ENCODE peak calls at places on chromosomes 4 and X, in eight cellular contexts. F is breast epithelium, W is upper lobe of left lung, I is tibial nerve, J is K562, K is Peyer's patch, P is stomach, C is body of pancreas. Z is an unnamed sample.

GRCh38 chr4:48639816-48640215 is 140.3 kb downstream of the FRYL start:
- DNase-seq in W (no peak), K (no peak), I (no peak), J (no peak), C (no peak), P (no peak), F (no peak), Z (no peak)

GRCh38 chrX:73855546-73855945 is 292.5 kb downstream of the CHIC1 start:
- DNase-seq in J (peak), K (peak), P (peak), W (no peak), I (peak), C (peak), F (no peak), Z (peak)

GRCh38 chrX:136646602-136647239 is 1.2 kb upstream of the CD40LG start:
- DNase-seq in P (no peak), J (no peak), K (peak), C (no peak), W (no peak), F (no peak), I (no peak), Z (no peak)

GRCh38 chr4:28675582-28675981 is 1814.9 kb downstream of the STIM2 start:
- DNase-seq in W (no peak), C (no peak), I (no peak), J (no peak), P (no peak), K (no peak), F (no peak), Z (no peak)

GRCh38 chr4:1403591-1404572 is 2.4 kb downstream of the NKX1-1 start:
- DNase-seq in C (no peak), I (no peak), K (no peak), W (peak), F (peak), P (peak), J (no peak), Z (peak)

GRCh38 chr4:119041951-119042560 is 93.6 kb upstream of the MYOZ2 start:
- DNase-seq in F (no peak), K (peak), W (no peak), P (peak), I (no peak), C (peak), J (peak), Z (no peak)

GRCh38 chr4:117085185-117085701 is at the start of gene TRAM1L1:
- DNase-seq in C (peak), W (peak), F (peak), J (peak), K (no peak), P (peak), I (no peak), Z (peak)

GRCh38 chr4:128524311-128524710 is 236.7 kb upstream of the PGRMC2 start:
- DNase-seq in P (peak), J (no peak), C (no peak), K (no peak), W (no peak), I (no peak), F (no peak), Z (no peak)

GRCh38 chr4:2927016-2927695 is 36.0 kb downstream of the NOP14 start:
- DNase-seq in W (no peak), J (no peak), I (no peak), F (peak), P (peak), C (no peak), K (no peak), Z (peak)

GRCh38 chr4:47855350-47855749 is 17.5 kb upstream of the CORIN start:
- DNase-seq in I (no peak), C (no peak), K (no peak), P (no peak), F (no peak), J (no peak), W (no peak), Z (no peak)

GRCh38 chr4:102180080-102180479 is 165.2 kb downstream of the SLC39A8 start:
- DNase-seq in J (no peak), P (no peak), K (no peak), F (no peak), W (no peak), I (no peak), C (no peak), Z (no peak)

GRCh38 chrX:137195991-137196390 is 162.2 kb upstream of the GPR101 start:
- DNase-seq in F (no peak), W (no peak), J (no peak), K (no peak), P (no peak), C (no peak), I (no peak), Z (no peak)

GRCh38 chr4:10611673-10612072 is 72.9 kb downstream of the CLNK start:
- DNase-seq in P (no peak), C (no peak), W (no peak), F (no peak), J (no peak), I (no peak), K (no peak), Z (no peak)

GRCh38 chr4:109562457-109563237 is 2.6 kb downstream of the MCUB start:
- DNase-seq in P (no peak), I (no peak), W (no peak), K (no peak), F (no peak), C (peak), J (no peak), Z (no peak)

GRCh38 chr4:113444386-113444785 is 317.2 kb downstream of the CAMK2D start:
- DNase-seq in P (no peak), W (no peak), J (no peak), C (no peak), K (no peak), I (no peak), F (no peak), Z (no peak)

GRCh38 chr4:48931459-48931858 is 24.9 kb upstream of the OCIAD2 start:
- DNase-seq in F (no peak), J (no peak), I (no peak), P (no peak), C (no peak), K (no peak), W (no peak), Z (no peak)

GRCh38 chr4:3231431-3231980 is 17.5 kb upstream of the MSANTD1 start:
- DNase-seq in C (no peak), W (no peak), P (no peak), I (no peak), K (no peak), J (no peak), F (no peak), Z (peak)

GRCh38 chr4:77220841-77221613 is 64.0 kb downstream of the CCNG2 start:
- DNase-seq in J (no peak), P (no peak), W (no peak), I (no peak), F (no peak), C (no peak), K (no peak), Z (no peak)

GRCh38 chrX:110213183-110213582 is 104.7 kb downstream of the AMMECR1 start:
- DNase-seq in I (no peak), F (no peak), P (no peak), C (no peak), J (no peak), K (no peak), W (no peak), Z (no peak)

GRCh38 chr4:177921715-177922114 is 479.5 kb upstream of the AGA start:
- DNase-seq in I (no peak), W (no peak), J (no peak), C (no peak), K (no peak), F (no peak), P (no peak), Z (no peak)

GRCh38 chrX:70973221-70973620 is 42.3 kb upstream of the SLC7A3 start:
- DNase-seq in K (no peak), W (no peak), F (no peak), J (no peak), I (no peak), C (no peak), P (no peak), Z (no peak)

GRCh38 chr4:121192013-121192412 is 27.9 kb upstream of the TNIP3 start:
- DNase-seq in J (no peak), K (no peak), P (no peak), W (no peak), C (no peak), I (no peak), F (no peak), Z (no peak)

GRCh38 chr4:121189811-121190210 is 25.7 kb upstream of the TNIP3 start:
- DNase-seq in P (no peak), K (peak), C (no peak), J (no peak), I (no peak), F (no peak), W (no peak), Z (no peak)

GRCh38 chr4:121190389-121190788 is 26.3 kb upstream of the TNIP3 start:
- DNase-seq in F (no peak), J (no peak), K (no peak), C (no peak), P (no peak), I (no peak), W (no peak), Z (no peak)

GRCh38 chr4:121191351-121191750 is 27.2 kb upstream of the TNIP3 start:
- DNase-seq in W (no peak), K (no peak), C (no peak), F (no peak), I (no peak), P (no peak), J (no peak), Z (no peak)

GRCh38 chr4:121189351-121189750 is 25.2 kb upstream of the TNIP3 start:
- DNase-seq in K (no peak), P (no peak), C (no peak), J (no peak), W (no peak), I (no peak), F (no peak), Z (no peak)
- H3K4me3 ChIP-seq in K (no peak), P (no peak), C (no peak), J (no peak), W (no peak), I (no peak), F (no peak), Z (no peak)

GRCh38 chr4:184819786-184820185 is 6.0 kb downstream of the ACSL1 start:
- DNase-seq in W (no peak), P (no peak), K (no peak), C (no peak), F (no peak), I (no peak), J (no peak), Z (peak)
- TF ChIP-seq POLR2A in W (no peak), P (no peak), K (no peak), C (no peak), F (no peak), I (no peak), J (no peak), Z (peak)

GRCh38 chr4:106615961-106616360 is 247.4 kb upstream of the GIMD1 start:
- DNase-seq in J (no peak), P (no peak), W (no peak), I (no peak), C (no peak), K (no peak), F (no peak), Z (no peak)

GRCh38 chr4:106615407-106615945 is 246.9 kb upstream of the GIMD1 start:
- DNase-seq in J (no peak), I (no peak), P (no peak), W (no peak), C (no peak), K (no peak), F (no peak), Z (no peak)

GRCh38 chr4:106618920-106619319 is 250.3 kb upstream of the GIMD1 start:
- DNase-seq in K (no peak), I (no peak), J (no peak), P (no peak), F (no peak), W (no peak), C (no peak), Z (no peak)

GRCh38 chr4:106609917-106610316 is 241.3 kb upstream of the GIMD1 start:
- DNase-seq in P (no peak), W (peak), F (no peak), I (no peak), J (no peak), C (no peak), K (no peak), Z (no peak)

DNA sequence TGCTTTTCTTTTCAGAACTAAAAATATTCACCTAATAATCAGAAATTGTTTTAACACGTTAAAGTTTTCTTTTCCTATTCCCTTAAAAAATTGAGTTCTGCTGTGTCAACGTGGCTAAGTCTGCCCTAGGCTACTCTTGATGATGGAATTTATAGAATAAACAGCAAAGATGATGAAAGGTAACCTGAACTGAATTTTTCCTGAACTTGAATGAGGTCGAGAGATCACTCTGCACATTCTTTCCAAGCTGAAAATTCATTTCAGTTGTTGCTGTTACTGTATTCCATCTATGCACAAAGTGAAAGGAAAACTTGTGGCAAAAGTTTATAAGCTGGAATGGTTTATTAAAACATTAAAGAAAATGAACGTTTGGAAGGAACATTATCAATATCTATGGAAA is 245.9 kb upstream of the GIMD1 start:
- DNase-seq in K (no peak), P (no peak), W (no peak), J (no peak), C (no peak), F (no peak), I (no peak), Z (no peak)
- H3K4me3 ChIP-seq in K (no peak), P (no peak), W (no peak), J (no peak), C (no peak), F (no peak), I (peak), Z (no peak)

DNA sequence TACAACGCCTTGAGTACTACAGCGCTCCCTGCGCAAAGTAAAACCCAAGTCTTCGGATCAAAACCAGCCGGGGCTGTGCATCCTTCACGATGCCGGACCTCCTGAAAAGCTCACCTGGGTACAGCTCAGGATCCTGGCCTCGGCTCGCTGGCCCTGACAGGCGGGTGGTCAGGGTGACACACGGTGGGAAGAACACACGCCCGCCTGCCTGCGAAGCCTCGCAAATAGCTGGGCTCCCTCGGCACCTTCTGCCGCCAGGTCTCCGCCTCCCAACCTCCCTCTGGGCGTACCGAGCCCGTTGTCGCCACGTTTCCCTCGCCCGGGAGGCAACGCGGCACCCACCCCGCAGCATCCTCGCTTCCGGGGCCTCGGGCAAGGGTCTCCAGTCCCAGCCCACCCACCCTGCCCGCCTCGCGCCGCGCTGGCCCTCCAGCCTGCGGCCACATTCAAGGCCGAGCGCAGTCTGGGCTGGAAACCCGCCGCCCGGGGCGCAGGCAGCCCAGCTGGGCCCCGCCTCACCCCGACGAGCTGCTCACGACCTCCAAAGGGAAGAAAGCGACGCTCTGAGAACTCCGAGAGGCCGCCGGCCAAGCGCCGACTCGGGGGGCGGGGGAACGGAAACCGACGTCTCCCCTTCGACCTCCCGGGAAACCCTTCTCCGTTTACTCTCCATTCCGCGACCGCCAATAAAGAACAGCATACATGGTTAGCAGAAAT is 542 bp downstream of the PPM1K start:
- DNase-seq in J (peak), W (peak), F (peak), C (peak), K (peak), P (peak), I (peak), Z (peak)
- TF ChIP-seq POLR2A in J (no peak), W (peak), F (no peak), C (peak), K (no peak), P (peak), I (peak), Z (no peak)

GRCh38 chrX:40145670-40146470 is 48.1 kb upstream of the BCOR start:
- DNase-seq in F (no peak), W (peak), I (no peak), P (no peak), K (no peak), C (no peak), J (no peak), Z (no peak)
- H3K4me3 ChIP-seq in F (peak), W (peak), I (peak), P (peak), K (peak), C (no peak), J (no peak), Z (peak)

DNA sequence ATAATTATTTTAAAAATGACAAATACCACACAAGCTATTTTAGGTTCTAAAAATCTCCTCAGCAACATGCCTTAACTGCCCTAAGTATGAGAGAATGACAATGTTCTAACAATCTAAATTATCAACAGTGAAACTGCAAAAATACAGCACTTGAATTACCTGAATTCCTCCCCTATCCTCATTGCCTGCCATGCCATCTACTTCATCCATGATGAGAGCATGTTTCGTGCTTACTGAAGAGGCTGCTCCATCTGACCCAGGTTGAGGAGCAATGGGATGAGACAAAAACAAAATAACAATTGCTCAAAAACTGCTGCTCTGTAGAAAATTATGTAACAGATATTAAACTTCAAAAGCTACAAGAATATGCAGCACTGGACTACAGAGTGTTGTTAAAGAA is 63.3 kb downstream of the RFC1 start:
- DNase-seq in P (no peak), I (no peak), K (no peak), J (no peak), C (no peak), F (no peak), W (no peak), Z (no peak)
- TF ChIP-seq POLR2A in P (no peak), I (no peak), K (no peak), J (no peak), C (no peak), F (no peak), W (no peak), Z (no peak)

GRCh38 chr4:159395693-159396092 is 292.8 kb downstream of the RAPGEF2 start:
- DNase-seq in W (no peak), I (no peak), K (no peak), J (no peak), F (no peak), P (no peak), C (no peak), Z (no peak)

GRCh38 chr4:159396151-159396550 is 293.3 kb downstream of the RAPGEF2 start:
- DNase-seq in J (no peak), P (no peak), W (no peak), K (no peak), I (no peak), F (no peak), C (no peak), Z (no peak)

GRCh38 chr4:159401791-159402380 is 299.0 kb downstream of the RAPGEF2 start:
- DNase-seq in J (no peak), F (no peak), C (no peak), P (no peak), K (no peak), W (no peak), I (no peak), Z (no peak)

GRCh38 chr4:159400782-159401712 is 298.2 kb downstream of the RAPGEF2 start:
- DNase-seq in I (no peak), C (no peak), J (no peak), P (no peak), F (no peak), K (no peak), W (peak), Z (no peak)

DNA sequence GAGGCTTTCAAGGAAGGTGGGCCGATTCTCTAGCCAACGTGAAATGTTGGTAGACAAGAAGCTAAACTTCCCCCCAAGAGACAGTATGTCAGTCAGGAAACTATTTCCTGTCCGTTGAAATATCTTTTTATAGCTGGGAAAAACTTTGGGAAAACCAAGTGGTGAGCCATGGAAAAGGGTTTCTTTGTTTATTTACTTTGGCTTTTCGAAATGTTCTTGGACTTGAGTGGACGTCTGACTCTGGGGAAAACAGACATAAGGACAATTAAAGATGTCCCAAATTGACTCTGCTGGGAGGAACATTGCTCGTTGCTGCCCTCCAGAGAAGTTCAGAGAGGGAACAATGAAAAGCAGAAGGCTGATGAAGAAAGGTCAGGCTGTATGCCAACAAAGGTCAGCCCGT is 295.4 kb downstream of the RAPGEF2 start:
- DNase-seq in J (no peak), F (no peak), I (no peak), K (no peak), P (no peak), C (no peak), W (no peak), Z (no peak)
- H3K4me3 ChIP-seq in J (no peak), F (no peak), I (no peak), K (no peak), P (no peak), C (no peak), W (no peak), Z (no peak)

DNA sequence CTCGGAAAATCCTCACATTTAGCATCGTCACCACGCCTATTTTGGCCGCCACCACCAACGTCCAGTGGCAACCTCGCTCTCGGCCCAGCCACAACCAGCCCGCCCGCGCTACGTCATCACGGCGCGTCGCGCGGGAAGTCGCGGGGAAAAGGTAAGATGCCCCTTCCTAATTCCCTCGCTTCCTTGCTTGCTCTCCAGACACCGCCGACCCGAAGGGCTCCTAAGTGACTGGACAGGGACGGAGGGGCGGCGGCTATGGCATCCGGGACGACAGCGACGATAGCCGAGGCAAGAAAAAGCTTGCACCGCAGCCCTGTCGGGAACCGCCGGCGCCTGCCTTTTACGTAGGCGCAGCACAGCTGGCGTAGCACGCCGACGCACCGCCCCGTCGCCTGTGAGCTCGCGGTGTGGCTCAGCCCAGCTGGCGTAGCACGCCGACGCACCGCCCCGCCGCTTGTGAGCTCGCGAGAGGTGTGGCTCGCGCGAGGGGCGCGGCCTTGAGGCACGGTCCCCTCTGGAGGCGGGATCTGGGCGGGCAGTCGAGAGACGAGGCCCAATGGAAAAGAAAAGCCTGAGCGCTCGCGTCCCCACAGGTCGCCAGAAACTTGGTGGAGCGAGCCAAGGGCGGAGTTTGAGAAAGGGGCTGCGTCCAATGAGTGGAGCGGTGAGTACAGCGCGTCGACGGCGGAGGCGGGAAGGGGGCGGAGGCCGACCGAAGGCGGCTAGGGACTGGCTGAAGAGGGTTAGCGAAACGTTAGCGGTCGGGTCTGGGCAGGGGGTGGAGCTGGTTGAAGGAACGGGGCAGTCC is at the start of gene HDAC6:
- DNase-seq in F (peak), K (peak), P (peak), C (peak), I (peak), W (peak), J (peak), Z (peak)
- TF ChIP-seq POLR2A in F (no peak), K (peak), P (no peak), C (no peak), I (peak), W (no peak), J (no peak), Z (no peak)

Z was measured in right lobe of liver.